ENCODE peak calls at places on chromosomes 13 and 19, in six cellular contexts. One of them, this sample, is unnamed.
A peak's percentile ranks its signal among the peaks of the same experiment; 100 is the strongest.

GRCh38 chr13:22690756-22691155 is 490.0 kb upstream of the SGCG start:
- DNase-seq in germinal center: no peak
- DNase-seq in mesendoderm: no peak
- DNase-seq in effector CD4-positive, alpha-beta T cell: no peak
- DNase-seq in kidney glomerular epithelial cell: no peak
- DNase-seq in NCI-H526 treated with DMSO at 0.1 percent for 48 hours: no peak
- DNase-seq in this sample: no peak

GRCh38 chr19:53865918-53866696 is 1.6 kb upstream of the MYADM start:
- DNase-seq in germinal center: peak; percentile 59
- DNase-seq in mesendoderm: peak; percentile 86
- DNase-seq in effector CD4-positive, alpha-beta T cell: peak; percentile 67
- DNase-seq in kidney glomerular epithelial cell: peak; percentile 26
- DNase-seq in NCI-H526 treated with DMSO at 0.1 percent for 48 hours: no peak
- DNase-seq in this sample: peak; percentile 33

GRCh38 chr13:113920173-113920572 is 53.7 kb downstream of the C13orf46 start:
- DNase-seq in germinal center: no peak
- DNase-seq in mesendoderm: no peak
- DNase-seq in effector CD4-positive, alpha-beta T cell: no peak
- DNase-seq in kidney glomerular epithelial cell: no peak
- DNase-seq in NCI-H526 treated with DMSO at 0.1 percent for 48 hours: no peak
- DNase-seq in this sample: no peak

GRCh38 chr19:29315566-29315965 is 102.6 kb upstream of the UQCRFS1 start:
- DNase-seq in germinal center: no peak
- DNase-seq in mesendoderm: peak; percentile 50
- DNase-seq in effector CD4-positive, alpha-beta T cell: no peak
- DNase-seq in kidney glomerular epithelial cell: no peak
- DNase-seq in NCI-H526 treated with DMSO at 0.1 percent for 48 hours: no peak
- DNase-seq in this sample: no peak

GRCh38 chr19:1699386-1699785 is 47.0 kb upstream of the TCF3 start:
- DNase-seq in germinal center: no peak
- DNase-seq in mesendoderm: no peak
- DNase-seq in effector CD4-positive, alpha-beta T cell: no peak
- DNase-seq in kidney glomerular epithelial cell: no peak
- DNase-seq in NCI-H526 treated with DMSO at 0.1 percent for 48 hours: no peak
- DNase-seq in this sample: no peak

GRCh38 chr13:101307181-101307701 is 109.1 kb downstream of the NALCN start:
- DNase-seq in germinal center: no peak
- DNase-seq in mesendoderm: no peak
- DNase-seq in effector CD4-positive, alpha-beta T cell: no peak
- DNase-seq in kidney glomerular epithelial cell: peak; percentile 30
- DNase-seq in NCI-H526 treated with DMSO at 0.1 percent for 48 hours: no peak
- DNase-seq in this sample: no peak

GRCh38 chr19:46992699-46993535 is 26.7 kb upstream of the NPAS1 start:
- DNase-seq in germinal center: no peak
- DNase-seq in mesendoderm: no peak
- DNase-seq in effector CD4-positive, alpha-beta T cell: no peak
- DNase-seq in kidney glomerular epithelial cell: no peak
- DNase-seq in NCI-H526 treated with DMSO at 0.1 percent for 48 hours: no peak
- DNase-seq in this sample: no peak

GRCh38 chr13:50106559-50106958 is 91.3 kb downstream of the KCNRG start:
- DNase-seq in germinal center: peak; percentile 43
- DNase-seq in mesendoderm: no peak
- DNase-seq in effector CD4-positive, alpha-beta T cell: no peak
- DNase-seq in kidney glomerular epithelial cell: no peak
- DNase-seq in NCI-H526 treated with DMSO at 0.1 percent for 48 hours: no peak
- DNase-seq in this sample: no peak

GRCh38 chr13:104318121-104318520 is 1251.9 kb upstream of the SLC10A2 start:
- DNase-seq in germinal center: no peak
- DNase-seq in mesendoderm: no peak
- DNase-seq in effector CD4-positive, alpha-beta T cell: no peak
- DNase-seq in kidney glomerular epithelial cell: peak; percentile 55
- DNase-seq in NCI-H526 treated with DMSO at 0.1 percent for 48 hours: peak; percentile 19
- DNase-seq in this sample: no peak

GRCh38 chr19:18306209-18306902 is 16.5 kb downstream of the LSM4 start:
- DNase-seq in germinal center: peak; percentile 16
- DNase-seq in mesendoderm: no peak
- DNase-seq in effector CD4-positive, alpha-beta T cell: no peak
- DNase-seq in kidney glomerular epithelial cell: no peak
- DNase-seq in NCI-H526 treated with DMSO at 0.1 percent for 48 hours: no peak
- DNase-seq in this sample: no peak

GRCh38 chr19:19171821-19172532 is 1.9 kb upstream of the MEF2B start:
- DNase-seq in germinal center: peak; percentile 34
- DNase-seq in mesendoderm: no peak
- DNase-seq in effector CD4-positive, alpha-beta T cell: no peak
- DNase-seq in kidney glomerular epithelial cell: no peak
- DNase-seq in NCI-H526 treated with DMSO at 0.1 percent for 48 hours: no peak
- DNase-seq in this sample: no peak

GRCh38 chr13:110874508-110874960 is 40.3 kb downstream of the ANKRD10 start:
- DNase-seq in germinal center: peak; percentile 38
- DNase-seq in mesendoderm: peak; percentile 76
- DNase-seq in effector CD4-positive, alpha-beta T cell: peak; percentile 15
- DNase-seq in kidney glomerular epithelial cell: peak; percentile 35
- DNase-seq in NCI-H526 treated with DMSO at 0.1 percent for 48 hours: peak; percentile 53
- DNase-seq in this sample: peak; percentile 16

This sample was measured in effector CD8-positive, alpha-beta T cell.